ENCODE peak calls at places on chromosome 16, in eight cellular contexts. H is hippocampal formation, E is progenitor cell of endocrine pancreas, Z is WTC11, N is anterior cingulate cortex, T is ecto neural progenitor cell, O is COR-L47, J is naive B cell. B is an unnamed sample.

GRCh38 chr16:88639231-88640038 is 1.1 kb downstream of the IL17C start:
- DNase-seq in H (no peak), E (peak), Z (peak), N (no peak), T (peak), O (no peak), J (no peak), B (no peak)

GRCh38 chr16:84362410-84362809 is 5.9 kb upstream of the ATP2C2 start:
- DNase-seq in H (peak), E (no peak), Z (no peak), N (no peak), T (no peak), O (no peak), J (no peak), B (no peak)

GRCh38 chr16:1965610-1966009 is 984 bp upstream of the RPS2 start:
- DNase-seq in H (no peak), E (no peak), Z (no peak), N (no peak), T (no peak), O (no peak), J (no peak), B (no peak)

GRCh38 chr16:74999683-75000480 is 1.1 kb downstream of the ZNRF1 start:
- DNase-seq in H (peak), E (peak), Z (peak), N (peak), T (peak), O (peak), J (peak), B (no peak)

GRCh38 chr16:86878290-86879160 is 300.2 kb downstream of the FOXL1 start:
- DNase-seq in H (no peak), E (no peak), Z (no peak), N (no peak), T (peak), O (no peak), J (no peak), B (no peak)

GRCh38 chr16:66699898-66700297 is 3.4 kb upstream of the CMTM4 start:
- DNase-seq in H (no peak), E (no peak), Z (no peak), N (no peak), T (no peak), O (no peak), J (no peak), B (no peak)

GRCh38 chr16:2816751-2817495 is at the start of gene PRSS21:
- DNase-seq in H (no peak), E (no peak), Z (peak), N (no peak), T (no peak), O (no peak), J (peak), B (no peak)

GRCh38 chr16:88355389-88356123 is 27.2 kb upstream of the ZNF469 start:
- DNase-seq in H (no peak), E (no peak), Z (no peak), N (no peak), T (no peak), O (no peak), J (no peak), B (no peak)

GRCh38 chr16:30677931-30678585 is 19.8 kb downstream of the FBRS start:
- DNase-seq in H (no peak), E (no peak), Z (peak), N (no peak), T (no peak), O (no peak), J (no peak), B (no peak)

GRCh38 chr16:89052824-89053724 is 40.6 kb upstream of the ACSF3 start:
- DNase-seq in H (no peak), E (no peak), Z (no peak), N (peak), T (no peak), O (peak), J (no peak), B (no peak)

GRCh38 chr16:1993731-1994131 is 4.0 kb downstream of the SYNGR3 start:
- DNase-seq in H (no peak), E (no peak), Z (no peak), N (no peak), T (no peak), O (no peak), J (no peak), B (no peak)

GRCh38 chr16:11609474-11610120 is 22.9 kb upstream of the LITAF start:
- DNase-seq in H (no peak), E (no peak), Z (no peak), N (no peak), T (no peak), O (no peak), J (no peak), B (no peak)